ENCODE peak calls at places on chromosome 7, in six cellular contexts. Y, S, F, J, W and E are unnamed samples.

GRCh38 chr7:22194633-22195273 is 162.2 kb downstream of the RAPGEF5 start:
- DNase-seq in J (no peak), Y (no peak), W (no peak), S (no peak), F (no peak), E (peak; percentile 45)

GRCh38 chr7:138197306-138197640 is 121.0 kb downstream of the AKR1D1 start:
- DNase-seq in S (no peak), Y (no peak), J (no peak), F (no peak), W (no peak), E (no peak)

GRCh38 chr7:36286241-36286640 is 103.4 kb upstream of the ANLN start:
- DNase-seq in J (no peak), W (no peak), F (peak; percentile 46), Y (no peak), S (no peak), E (no peak)

GRCh38 chr7:47408675-47409074 is 173.2 kb downstream of the TNS3 start:
- DNase-seq in F (no peak), J (no peak), S (no peak), Y (no peak), W (no peak), E (no peak)

GRCh38 chr7:75951506-75951905 is 36.6 kb downstream of the POR start:
- DNase-seq in S (peak; percentile 13), Y (no peak), W (no peak), F (no peak), J (peak; percentile 16), E (no peak)

GRCh38 chr7:151690597-151690996 is 170.9 kb upstream of the RHEB start:
- DNase-seq in W (no peak), J (no peak), F (no peak), Y (no peak), S (no peak), E (no peak)

GRCh38 chr7:68038621-68039314 is 1042.1 kb downstream of the TYW1 start:
- DNase-seq in Y (no peak), J (no peak), W (no peak), S (no peak), F (no peak), E (no peak)

GRCh38 chr7:90536449-90536848 is 59.7 kb upstream of the CDK14 start:
- DNase-seq in F (no peak), Y (no peak), W (no peak), S (no peak), J (no peak), E (no peak)

GRCh38 chr7:36040679-36041078 is 112.4 kb upstream of the EEPD1 start:
- DNase-seq in J (no peak), S (no peak), W (no peak), F (no peak), Y (no peak), E (no peak)

GRCh38 chr7:155090647-155091046 is 20.5 kb downstream of the HTR5A start:
- DNase-seq in F (no peak), W (no peak), S (no peak), Y (no peak), J (no peak), E (no peak)

GRCh38 chr7:103504505-103505135 is 58.6 kb upstream of the SLC26A5 start:
- DNase-seq in S (no peak), Y (no peak), W (no peak), J (no peak), F (no peak), E (no peak)

GRCh38 chr7:30225863-30226361 is 58.5 kb upstream of the ZNRF2 start:
- DNase-seq in W (no peak), S (no peak), Y (peak; percentile 50), F (peak; percentile 83), J (peak; percentile 28), E (peak; percentile 22)

GRCh38 chr7:125773113-125773800 is 843.6 kb upstream of the POT1 start:
- DNase-seq in F (no peak), J (no peak), Y (no peak), W (no peak), S (no peak), E (peak; percentile 74)

GRCh38 chr7:41796331-41796730 is 93.4 kb upstream of the INHBA start:
- DNase-seq in W (no peak), F (no peak), J (no peak), Y (no peak), S (no peak), E (no peak)

GRCh38 chr7:38942431-38943051 is 33.5 kb upstream of the VPS41 start:
- DNase-seq in S (no peak), Y (no peak), F (no peak), J (no peak), W (no peak), E (no peak)

GRCh38 chr7:84025332-84025927 is 169.2 kb downstream of the SEMA3A start:
- DNase-seq in Y (no peak), S (peak; percentile 84), J (no peak), W (no peak), F (peak; percentile 5), E (no peak)

GRCh38 chr7:12228024-12228423 is 16.9 kb downstream of the TMEM106B start:
- DNase-seq in J (no peak), Y (no peak), S (no peak), W (no peak), F (no peak), E (no peak)

GRCh38 chr7:112938895-112939588 is 147.6 kb downstream of the GPR85 start:
- DNase-seq in Y (no peak), S (no peak), F (no peak), W (peak; percentile 29), J (peak; percentile 5), E (peak; percentile 57)

GRCh38 chr7:105734233-105734632 is 142.2 kb downstream of the ATXN7L1 start:
- DNase-seq in S (peak; percentile 3), F (no peak), W (no peak), Y (no peak), J (no peak), E (no peak)

GRCh38 chr7:68511281-68511680 is 1087.0 kb upstream of the AUTS2 start:
- DNase-seq in Y (no peak), F (no peak), S (no peak), W (peak; percentile 2), J (no peak), E (peak; percentile 57)

GRCh38 chr7:99121496-99122021 is 22.3 kb downstream of the SMURF1 start:
- DNase-seq in F (no peak), J (no peak), S (no peak), W (no peak), Y (no peak), E (no peak)

GRCh38 chr7:7157887-7158271 is 24.5 kb upstream of the C1GALT1 start:
- DNase-seq in W (no peak), Y (no peak), F (no peak), S (no peak), J (no peak), E (no peak)

GRCh38 chr7:29623976-29624375 is 60.3 kb downstream of the PRR15 start:
- DNase-seq in Y (no peak), W (no peak), J (no peak), S (no peak), F (no peak), E (no peak)

GRCh38 chr7:141748401-141748800 is 10.2 kb downstream of the SSBP1 start:
- DNase-seq in S (no peak), J (no peak), Y (no peak), F (no peak), W (no peak), E (no peak)

GRCh38 chr7:141754939-141755338 is 9.0 kb upstream of the TAS2R3 start:
- DNase-seq in J (no peak), F (peak; percentile 32), Y (no peak), S (no peak), W (no peak), E (no peak)

DNA sequence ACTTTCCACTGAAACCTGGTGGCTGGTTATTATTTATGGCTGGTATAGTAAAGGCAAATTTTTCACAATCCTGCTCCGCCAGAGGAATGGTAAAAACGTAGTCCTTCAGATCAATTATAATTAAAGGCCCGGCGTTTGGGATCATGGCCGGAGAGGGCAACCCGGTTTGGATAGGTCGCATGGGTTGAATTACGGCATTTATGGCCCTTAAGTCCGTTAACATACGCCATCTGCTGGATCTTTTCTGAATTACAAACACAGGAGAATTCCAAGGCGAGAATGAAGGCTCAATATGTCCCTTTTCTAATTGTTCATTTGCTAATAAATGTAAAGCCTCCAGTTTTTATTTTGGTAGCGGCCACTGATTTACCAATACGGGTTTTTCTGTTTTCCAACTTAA is 11.3 kb upstream of the TAS2R3 start:
- DNase-seq in F (no peak), J (no peak), W (no peak), S (no peak), Y (no peak), E (no peak)
- TF ChIP-seq CTCF in F (peak; percentile 15), J (no peak), W (peak; percentile 55), S (peak; percentile 21), Y (no peak), E (peak; percentile 69)

DNA sequence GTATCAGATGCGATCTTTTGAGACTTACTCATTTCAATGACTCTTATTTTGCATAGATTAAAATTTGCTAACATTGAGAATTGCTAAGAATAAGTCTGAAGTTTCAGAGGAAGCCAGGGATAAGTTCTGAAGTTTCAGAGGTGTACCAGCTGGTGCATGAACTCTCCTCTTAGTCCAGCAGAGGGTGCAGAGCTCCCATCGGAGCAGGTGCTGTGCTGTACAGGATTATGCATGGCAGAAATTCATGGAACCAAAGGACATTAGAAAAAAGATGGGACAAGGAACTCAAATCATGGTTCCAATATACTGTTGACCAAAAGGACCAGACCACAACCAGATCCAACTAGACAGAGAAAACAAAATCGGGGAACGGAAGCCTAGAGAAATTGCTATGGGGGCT is 41.9 kb downstream of the MGAM2 start:
- DNase-seq in J (no peak), W (no peak), Y (no peak), S (no peak), F (peak; percentile 30), E (peak; percentile 21)
- TF ChIP-seq CTCF in J (no peak), W (peak; percentile 55), Y (no peak), S (no peak), F (peak; percentile 29), E (peak; percentile 50)

GRCh38 chr7:97013555-97013954 is 8.2 kb downstream of the DLX6 start:
- DNase-seq in W (no peak), S (no peak), F (no peak), J (no peak), Y (no peak), E (no peak)

GRCh38 chr7:97015279-97015678 is 9.4 kb downstream of the DLX5 start:
- DNase-seq in F (no peak), J (no peak), W (no peak), Y (no peak), S (no peak), E (no peak)

GRCh38 chr7:97012293-97013005 is 7.1 kb downstream of the DLX6 start:
- DNase-seq in F (no peak), J (no peak), W (no peak), Y (no peak), S (no peak), E (no peak)

GRCh38 chr7:97013025-97013424 is 7.7 kb downstream of the DLX6 start:
- DNase-seq in Y (no peak), F (no peak), S (no peak), J (no peak), W (no peak), E (no peak)

DNA sequence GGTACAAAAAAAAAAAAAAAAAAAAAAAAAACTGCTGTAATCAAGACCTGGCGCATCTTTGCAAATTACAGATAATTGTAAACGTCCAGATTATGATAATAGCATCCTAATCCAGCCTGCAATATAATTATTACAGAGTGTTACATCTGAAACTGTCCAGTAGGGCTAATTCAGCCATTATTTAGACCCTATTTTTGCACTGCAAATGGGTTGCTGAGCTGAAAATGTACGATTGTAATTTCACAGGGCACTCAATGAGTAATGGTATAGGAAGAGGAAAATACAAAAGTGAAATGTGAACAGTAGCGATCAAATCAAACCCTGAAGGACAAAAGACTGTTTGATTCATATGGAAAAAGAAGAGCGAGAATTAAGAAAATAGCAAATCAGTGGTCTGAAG is 8.8 kb downstream of the DLX6 start:
- DNase-seq in F (no peak), J (no peak), Y (no peak), S (no peak), W (no peak), E (no peak)
- TF ChIP-seq CTCF in F (no peak), J (no peak), Y (no peak), S (no peak), W (no peak), E (no peak)

GRCh38 chr7:3200504-3200903 is 100.5 kb upstream of the SDK1 start:
- DNase-seq in S (no peak), Y (peak; percentile 70), F (peak; percentile 24), W (no peak), J (no peak), E (peak; percentile 42)
- TF ChIP-seq CTCF in S (peak; percentile 74), Y (peak; percentile 47), F (peak; percentile 48), W (peak; percentile 61), J (no peak), E (no peak)